ENCODE peak calls at places on chromosomes 12 and 14, in ten cellular contexts. J is KG1, B is hypothalamus, Y is NCI-H774, K is NCI-H510A treated with DMSO at 0.1 percent for 48 hours, W is islet precursor cell, M is CD14-positive monocyte, Q is NCI-H345, S is GM10248, O is NCI-H1694. U is an unnamed sample.

GRCh38 chr14:63290741-63291286 is 27.9 kb downstream of the GPHB5 start:
- DNase-seq in M (no peak), J (no peak), Q (no peak), B (no peak), W (peak; percentile 82), O (no peak), K (no peak), S (no peak), Y (no peak), U (no peak)

GRCh38 chr12:27176765-27177164 is 67.3 kb upstream of the STK38L start:
- DNase-seq in Y (no peak), S (no peak), B (no peak), K (no peak), Q (no peak), M (peak; percentile 56), W (no peak), O (no peak), J (no peak), U (peak; percentile 54)

GRCh38 chr12:124018526-124018925 is 45.5 kb downstream of the ZNF664 start:
- DNase-seq in B (no peak), J (no peak), W (no peak), Y (no peak), S (no peak), K (no peak), Q (no peak), M (no peak), O (no peak), U (no peak)

GRCh38 chr14:70665448-70666363 is 24.0 kb downstream of the TTC9 start:
- DNase-seq in B (no peak), O (no peak), Q (peak; percentile 74), K (peak; percentile 62), J (no peak), W (peak; percentile 89), Y (peak; percentile 11), S (peak; percentile 71), M (no peak), U (peak; percentile 89)

GRCh38 chr12:79883216-79883615 is 51.7 kb downstream of the PPP1R12A start:
- DNase-seq in W (no peak), M (no peak), Q (no peak), Y (no peak), S (no peak), J (no peak), B (no peak), K (no peak), O (no peak), U (peak; percentile 65)

GRCh38 chr14:90518075-90518940 is 121.5 kb downstream of the CALM1 start:
- DNase-seq in M (no peak), Y (no peak), O (no peak), J (no peak), S (no peak), B (no peak), Q (peak; percentile 13), W (no peak), K (peak; percentile 52), U (no peak)

GRCh38 chr12:49865109-49865781 is 22.3 kb upstream of the BCDIN3D start:
- DNase-seq in W (peak; percentile 49), M (no peak), Q (no peak), Y (no peak), J (no peak), S (no peak), K (no peak), O (no peak), B (no peak), U (no peak)

GRCh38 chr12:117013726-117014125 is 85.5 kb downstream of the TESC start:
- DNase-seq in S (no peak), M (no peak), O (no peak), K (no peak), J (no peak), B (no peak), Q (no peak), W (no peak), Y (no peak), U (peak; percentile 30)

GRCh38 chr12:3225796-3226180 is 148.6 kb downstream of the TSPAN9 start:
- DNase-seq in W (no peak), B (no peak), S (no peak), K (no peak), Y (no peak), O (no peak), M (no peak), J (no peak), Q (no peak), U (no peak)

GRCh38 chr12:68890701-68891113 is 42.3 kb downstream of the CPM start:
- DNase-seq in Y (no peak), B (no peak), W (no peak), O (no peak), K (no peak), S (no peak), J (no peak), Q (no peak), M (no peak), U (no peak)

GRCh38 chr14:72652179-72652578 is 241.7 kb downstream of the DPF3 start:
- DNase-seq in J (no peak), M (no peak), S (no peak), Q (no peak), K (no peak), W (no peak), B (no peak), O (no peak), Y (no peak), U (no peak)

GRCh38 chr12:122946690-122947271 is 19.5 kb downstream of the ABCB9 start:
- DNase-seq in S (peak; percentile 75), J (peak; percentile 19), M (peak; percentile 100), O (no peak), B (peak; percentile 12), W (peak; percentile 100), K (no peak), Q (no peak), Y (no peak), U (peak; percentile 100)

GRCh38 chr12:130160711-130161231 is 1.5 kb upstream of the FZD10 start:
- DNase-seq in J (no peak), S (no peak), W (no peak), M (no peak), Q (no peak), B (no peak), K (no peak), O (no peak), Y (no peak), U (no peak)

GRCh38 chr14:23487216-23487615 is 17.7 kb downstream of the NGDN start:
- DNase-seq in J (no peak), K (no peak), W (no peak), B (no peak), S (no peak), Y (no peak), Q (no peak), M (no peak), O (peak; percentile 91), U (no peak)

GRCh38 chr14:74302160-74302628 is 540 bp downstream of the ABCD4 start:
- DNase-seq in Y (no peak), Q (peak; percentile 44), K (peak; percentile 37), O (peak; percentile 39), J (peak; percentile 11), M (no peak), S (peak; percentile 69), B (no peak), W (no peak), U (peak; percentile 69)

GRCh38 chr14:98907271-98907670 is 364.7 kb downstream of the BCL11B start:
- DNase-seq in J (no peak), K (no peak), W (no peak), Q (no peak), M (no peak), S (no peak), Y (no peak), O (no peak), B (no peak), U (no peak)

GRCh38 chr12:84644936-84645335 is 267.7 kb downstream of the SLC6A15 start:
- DNase-seq in Q (no peak), M (no peak), B (no peak), J (no peak), O (no peak), K (peak; percentile 5), S (no peak), Y (no peak), W (no peak), U (no peak)

GRCh38 chr12:47304161-47304560 is 224.4 kb upstream of the AMIGO2 start:
- DNase-seq in W (no peak), K (no peak), Y (no peak), O (no peak), B (no peak), Q (no peak), M (no peak), J (no peak), S (no peak), U (no peak)

GRCh38 chr14:58572092-58572853 is 65.5 kb upstream of the DACT1 start:
- DNase-seq in M (no peak), S (no peak), O (no peak), W (peak; percentile 91), Y (no peak), Q (no peak), B (no peak), K (no peak), J (no peak), U (peak; percentile 90)

GRCh38 chr12:106235770-106236169 is 12.1 kb downstream of the CKAP4 start:
- DNase-seq in S (no peak), B (no peak), Q (no peak), M (no peak), O (no peak), Y (no peak), W (no peak), J (no peak), K (no peak), U (no peak)

U was measured in kidney tubule cell.